ENCODE peak calls at places on chromosomes 11 and 22, in five cellular contexts. Y, N, H, A and S are unnamed samples.

GRCh38 chr22:44622147-44622427 is 79.9 kb upstream of the PRR5 start:
- DNase-seq in Y (no peak), N (no peak), H (no peak), A (no peak), S (no peak)

GRCh38 chr11:90202342-90202741 is 20.5 kb downstream of the CHORDC1 start:
- DNase-seq in Y (no peak), N (no peak), H (no peak), A (no peak), S (no peak)

GRCh38 chr22:38540731-38541130 is 29.3 kb downstream of the DMC1 start:
- DNase-seq in Y (no peak), N (no peak), H (no peak), A (no peak), S (no peak)

GRCh38 chr11:78332174-78332866 is 85.3 kb downstream of the GAB2 start:
- DNase-seq in Y (no peak), N (no peak), H (no peak), A (no peak), S (no peak)

GRCh38 chr22:37758698-37759097 is 49.0 kb upstream of the GCAT start:
- DNase-seq in Y (no peak), N (no peak), H (no peak), A (no peak), S (no peak)

GRCh38 chr11:15073361-15074205 is at the start of gene CALCB:
- DNase-seq in Y (no peak), N (peak), H (no peak), A (no peak), S (no peak)

GRCh38 chr22:47124946-47125345 is 362.5 kb downstream of the TBC1D22A start:
- DNase-seq in Y (peak), N (no peak), H (no peak), A (no peak), S (no peak)

GRCh38 chr22:46865052-46865434 is 102.6 kb downstream of the TBC1D22A start:
- DNase-seq in Y (no peak), N (no peak), H (no peak), A (no peak), S (no peak)

GRCh38 chr11:44946268-44946667 is 4.4 kb downstream of the TP53I11 start:
- DNase-seq in Y (no peak), N (no peak), H (no peak), A (no peak), S (peak)

GRCh38 chr11:120137611-120138521 is at the start of gene TRIM29:
- DNase-seq in Y (no peak), N (no peak), H (no peak), A (no peak), S (no peak)

GRCh38 chr22:50473088-50473487 is 1.7 kb downstream of the SBF1 start:
- DNase-seq in Y (no peak), N (peak), H (peak), A (no peak), S (no peak)

GRCh38 chr11:23311986-23312940 is 452.0 kb upstream of the CCDC179 start:
- DNase-seq in Y (no peak), N (no peak), H (no peak), A (no peak), S (no peak)

GRCh38 chr11:115290479-115291390 is 213.5 kb downstream of the CADM1 start:
- DNase-seq in Y (no peak), N (no peak), H (no peak), A (no peak), S (no peak)

GRCh38 chr11:47550288-47551052 is 2.5 kb downstream of the CELF1 start:
- DNase-seq in Y (no peak), N (no peak), H (no peak), A (no peak), S (no peak)

GRCh38 chr11:13216019-13217006 is 61.3 kb upstream of the BMAL1 start:
- DNase-seq in Y (peak), N (no peak), H (no peak), A (peak), S (peak)

GRCh38 chr11:34140149-34140548 is 34.7 kb downstream of the NAT10 start:
- DNase-seq in Y (no peak), N (no peak), H (no peak), A (no peak), S (no peak)

GRCh38 chr22:39316440-39317083 is 2.9 kb downstream of the RPL3 start:
- DNase-seq in Y (peak), N (peak), H (peak), A (peak), S (peak)